ENCODE peak calls at places on chromosome 4, in four cellular contexts. B is pancreas, D is GM12864, N is cardiac fibroblast. G is an unnamed sample.

GRCh38 chr4:92618968-92619367 is 315.2 kb downstream of the GRID2 start:
- DNase-seq in N (no peak), B (no peak), D (no peak), G (peak)

GRCh38 chr4:138775485-138775884 is 240.1 kb upstream of the NOCT start:
- DNase-seq in N (no peak), B (no peak), D (no peak), G (no peak)

GRCh38 chr4:104942990-104943758 is 203.5 kb upstream of the TET2 start:
- DNase-seq in D (no peak), N (no peak), B (no peak), G (peak)

GRCh38 chr4:5638976-5639375 is 69.4 kb downstream of the EVC2 start:
- DNase-seq in N (peak), D (no peak), B (no peak), G (peak)

GRCh38 chr4:8592366-8593267 is at the start of gene CPZ:
- DNase-seq in N (no peak), D (no peak), B (no peak), G (no peak)

GRCh38 chr4:2592572-2592971 is 56.1 kb downstream of the FAM193A start:
- DNase-seq in D (no peak), B (no peak), N (no peak), G (no peak)

GRCh38 chr4:1201851-1202525 is 29.6 kb upstream of the SPON2 start:
- DNase-seq in N (peak), D (peak), B (peak), G (no peak)

GRCh38 chr4:109164011-109164410 is 138.4 kb downstream of the COL25A1 start:
- DNase-seq in D (no peak), N (peak), B (no peak), G (peak)

GRCh38 chr4:139633661-139634060 is 32.0 kb upstream of the MGST2 start:
- DNase-seq in N (peak), B (peak), D (no peak), G (peak)

GRCh38 chr4:77697860-77698599 is 92.4 kb downstream of the CXCL13 start:
- DNase-seq in D (no peak), B (peak), N (peak), G (peak)

GRCh38 chr4:14566518-14566917 is 435.8 kb upstream of the CPEB2 start:
- DNase-seq in D (no peak), N (peak), B (no peak), G (no peak)

GRCh38 chr4:173745765-173746164 is 215.7 kb upstream of the HAND2 start:
- DNase-seq in N (no peak), D (no peak), B (no peak), G (no peak)

GRCh38 chr4:129064717-129065116 is 28.6 kb downstream of the SCLT1 start:
- DNase-seq in B (no peak), D (no peak), N (peak), G (no peak)

GRCh38 chr4:46506876-46507275 is 116.9 kb upstream of the GABRA2 start:
- DNase-seq in B (no peak), D (no peak), N (peak), G (peak)

GRCh38 chr4:39083164-39083563 is 21.1 kb downstream of the KLHL5 start:
- DNase-seq in B (no peak), D (no peak), N (peak), G (peak)

GRCh38 chr4:54384563-54384962 is 155.5 kb downstream of the PDGFRA start:
- DNase-seq in N (peak), D (peak), B (no peak), G (peak)

GRCh38 chr4:5783486-5783885 is 72.5 kb downstream of the EVC start:
- DNase-seq in D (no peak), B (no peak), N (no peak), G (no peak)

GRCh38 chr4:119087121-119087520 is 48.5 kb upstream of the MYOZ2 start:
- DNase-seq in N (peak), D (no peak), B (no peak), G (no peak)
- TF ChIP-seq CTCF in N (peak), D (no peak), B (peak), G (peak)

DNA sequence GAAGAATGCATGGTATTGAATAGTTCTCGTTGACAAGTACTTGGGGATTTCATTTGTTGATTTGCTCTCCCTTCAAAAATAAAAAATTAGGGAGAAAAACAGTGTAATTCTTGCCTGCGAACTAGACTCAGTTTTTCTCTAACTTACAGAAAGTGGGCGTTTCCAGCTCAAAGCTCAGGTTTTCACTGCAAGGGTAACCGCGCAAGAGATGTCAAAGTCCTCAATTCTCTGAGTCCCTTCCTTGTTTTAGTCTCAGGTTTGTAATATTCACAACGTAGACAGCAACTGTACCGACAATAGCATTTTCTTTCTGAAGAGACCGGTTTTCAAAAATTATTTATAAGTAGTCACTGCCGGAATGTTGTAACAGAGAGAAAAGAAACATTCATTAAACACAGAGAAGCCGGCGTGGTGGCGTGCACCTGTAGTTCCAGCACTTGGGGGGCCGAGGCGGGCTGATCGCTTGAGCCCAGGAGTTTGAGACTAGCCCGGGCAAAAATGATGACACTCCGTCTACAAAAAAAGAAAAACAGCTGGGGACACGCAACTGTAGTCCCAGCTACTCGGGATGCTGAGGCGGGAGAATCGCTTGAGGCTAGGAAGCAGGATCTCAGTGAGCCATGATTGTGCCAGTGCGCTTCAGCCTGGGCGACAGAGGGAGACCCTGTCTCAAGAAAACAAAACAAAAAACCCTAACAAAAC is 771 bp downstream of the ZCCHC4 start:
- DNase-seq in B (no peak), N (peak), D (no peak), G (peak)
- H3K4me3 ChIP-seq in B (peak), N (peak), D (peak), G (peak)

GRCh38 chr4:21790437-21791029 is 158.0 kb downstream of the KCNIP4 start:
- DNase-seq in B (no peak), D (no peak), N (peak), G (peak)
- TF ChIP-seq CTCF in B (peak), D (peak), N (peak), G (peak)

DNA sequence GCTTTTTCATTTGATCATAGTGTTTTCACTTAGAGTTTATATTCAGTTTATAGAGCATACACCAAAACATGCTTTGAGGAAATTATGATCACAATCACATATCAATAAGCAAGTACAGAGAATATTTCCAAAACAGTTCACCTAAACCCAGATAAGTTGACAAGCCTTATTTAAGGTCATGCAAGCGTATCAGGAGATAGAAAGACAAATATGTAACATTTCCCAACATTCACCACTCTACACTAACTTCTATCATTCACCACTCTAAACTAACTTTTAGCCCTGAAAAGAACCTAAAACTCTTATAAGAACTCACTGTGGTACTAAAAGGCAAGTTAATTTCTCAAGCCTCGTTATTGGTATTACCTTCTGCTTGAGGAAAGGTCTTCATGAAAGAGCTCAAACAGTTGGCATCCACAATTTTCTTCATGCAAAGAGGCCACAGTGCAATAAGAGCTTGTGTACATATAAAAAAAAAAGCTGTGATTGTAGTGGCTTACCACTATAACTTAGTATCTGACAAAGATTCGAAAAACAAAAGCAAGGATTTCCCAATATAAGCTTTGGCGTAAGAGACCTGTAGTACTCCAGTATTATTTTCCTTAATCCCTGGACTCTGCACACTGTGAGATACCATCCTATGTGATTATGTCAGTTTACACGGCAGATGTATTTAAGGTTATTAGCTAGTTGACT is 903.3 kb downstream of the STIM2 start:
- DNase-seq in N (peak), B (no peak), D (no peak), G (peak)
- H3K4me3 ChIP-seq in N (no peak), B (no peak), D (no peak), G (no peak)

GRCh38 chr4:40720931-40721330 is 28.8 kb upstream of the NSUN7 start:
- DNase-seq in N (no peak), B (no peak), D (no peak), G (no peak)

GRCh38 chr4:40720351-40720750 is 29.4 kb upstream of the NSUN7 start:
- DNase-seq in D (no peak), B (no peak), N (no peak), G (no peak)

GRCh38 chr4:40721730-40722171 is 28.0 kb upstream of the NSUN7 start:
- DNase-seq in D (no peak), B (no peak), N (peak), G (peak)

GRCh38 chr4:40718571-40718970 is 31.2 kb upstream of the NSUN7 start:
- DNase-seq in D (no peak), B (peak), N (no peak), G (no peak)

GRCh38 chr4:40719008-40719623 is 30.6 kb upstream of the NSUN7 start:
- DNase-seq in N (peak), D (peak), B (peak), G (peak)
- TF ChIP-seq CTCF in N (peak), D (peak), B (peak), G (peak)

GRCh38 chr4:21543514-21543913 is 405.1 kb downstream of the KCNIP4 start:
- DNase-seq in D (no peak), N (no peak), B (no peak), G (no peak)

GRCh38 chr4:21544410-21544809 is 404.2 kb downstream of the KCNIP4 start:
- DNase-seq in D (no peak), N (no peak), B (no peak), G (no peak)
- H3K4me3 ChIP-seq in D (no peak), N (no peak), B (no peak), G (no peak)